ENCODE peak calls at places on chromosome 9, in ten cellular contexts. K, S, U, F, W, B, P, O, N and X are unnamed samples.

GRCh38 chr9:124551472-124552339 is 44.5 kb upstream of the NR5A1 start:
- DNase-seq in W (peak), F (peak), B (peak), U (peak), N (peak), S (peak), K (peak), P (peak), O (peak), X (peak)

GRCh38 chr9:1941989-1942388 is 73.2 kb upstream of the SMARCA2 start:
- DNase-seq in P (no peak), K (peak), F (no peak), B (no peak), U (no peak), N (peak), W (no peak), S (no peak), O (no peak), X (no peak)

GRCh38 chr9:80615964-80616363 is 1044.2 kb downstream of the TLE4 start:
- DNase-seq in P (no peak), F (no peak), S (no peak), N (no peak), O (no peak), B (no peak), U (peak), K (peak), W (no peak), X (no peak)

GRCh38 chr9:10050016-10050415 is 562.8 kb downstream of the PTPRD start:
- DNase-seq in N (no peak), F (no peak), W (no peak), S (no peak), O (no peak), U (no peak), B (no peak), P (no peak), K (no peak), X (no peak)

GRCh38 chr9:92295827-92296258 is 2.3 kb upstream of the IARS1 start:
- DNase-seq in N (no peak), S (no peak), W (no peak), O (peak), P (no peak), U (no peak), F (peak), B (no peak), K (no peak), X (peak)

GRCh38 chr9:121634800-121635261 is 16.6 kb upstream of the DAB2IP start:
- DNase-seq in U (no peak), P (peak), B (peak), N (peak), S (no peak), K (peak), O (peak), W (peak), F (peak), X (no peak)

GRCh38 chr9:16637218-16637617 is 233.3 kb downstream of the BNC2 start:
- DNase-seq in U (no peak), N (no peak), O (no peak), F (no peak), P (no peak), W (no peak), B (no peak), S (no peak), K (no peak), X (no peak)

GRCh38 chr9:69261636-69262035 is 63.4 kb upstream of the ENTREP1 start:
- DNase-seq in U (no peak), P (no peak), F (no peak), B (no peak), O (no peak), K (no peak), S (no peak), W (no peak), N (no peak), X (no peak)

GRCh38 chr9:121121582-121122087 is 46.9 kb downstream of the CNTRL start:
- DNase-seq in P (peak), W (peak), S (peak), O (peak), K (peak), N (peak), B (peak), U (peak), F (peak), X (peak)

GRCh38 chr9:132192728-132193127 is 30.9 kb downstream of the NTNG2 start:
- DNase-seq in N (no peak), O (no peak), S (no peak), P (no peak), B (no peak), U (peak), K (no peak), F (no peak), W (no peak), X (no peak)

GRCh38 chr9:71683598-71684235 is 84.6 kb downstream of the CEMIP2 start:
- DNase-seq in P (no peak), N (peak), U (no peak), B (no peak), K (peak), W (peak), S (no peak), O (no peak), F (peak), X (no peak)

GRCh38 chr9:129849901-129850300 is 14.6 kb downstream of the USP20 start:
- DNase-seq in F (no peak), U (no peak), B (no peak), S (no peak), P (no peak), N (peak), K (peak), O (no peak), W (no peak), X (no peak)

GRCh38 chr9:16680965-16681658 is 189.4 kb downstream of the BNC2 start:
- DNase-seq in S (no peak), B (no peak), P (no peak), O (no peak), W (no peak), U (no peak), K (peak), N (no peak), F (no peak), X (no peak)

GRCh38 chr9:21576331-21577189 is 94.4 kb upstream of the IFNE start:
- DNase-seq in U (peak), P (no peak), K (peak), N (peak), F (peak), O (peak), W (peak), B (peak), S (no peak), X (no peak)

GRCh38 chr9:125701351-125701750 is 5.7 kb downstream of the MAPKAP1 start:
- DNase-seq in K (peak), S (no peak), W (no peak), B (no peak), P (no peak), O (no peak), F (peak), U (no peak), N (no peak), X (no peak)
- H3K4me3 ChIP-seq in K (no peak), S (no peak), W (no peak), B (no peak), P (no peak), O (no peak), F (no peak), U (no peak), N (no peak), X (no peak)

GRCh38 chr9:128094166-128094949 is 26.3 kb downstream of the SLC25A25 start:
- DNase-seq in U (peak), W (peak), P (peak), N (peak), S (peak), B (no peak), K (peak), O (peak), F (peak), X (peak)
- H3K4me3 ChIP-seq in U (peak), W (no peak), P (no peak), N (peak), S (peak), B (no peak), K (no peak), O (no peak), F (peak), X (no peak)

GRCh38 chr9:130930804-130931349 is 8.2 kb downstream of the FIBCD1 start:
- DNase-seq in K (no peak), S (no peak), F (no peak), O (no peak), N (no peak), B (no peak), P (no peak), W (no peak), U (no peak), X (no peak)

GRCh38 chr9:130929571-130930022 is 9.4 kb downstream of the FIBCD1 start:
- DNase-seq in B (no peak), S (no peak), P (no peak), K (no peak), N (no peak), U (no peak), F (no peak), O (no peak), W (no peak), X (no peak)

GRCh38 chr9:130927338-130927737 is 11.7 kb downstream of the FIBCD1 start:
- DNase-seq in P (no peak), N (no peak), S (no peak), O (no peak), F (peak), B (no peak), U (no peak), W (no peak), K (no peak), X (no peak)

GRCh38 chr9:130930132-130930803 is 8.8 kb downstream of the FIBCD1 start:
- DNase-seq in B (no peak), F (no peak), O (no peak), N (no peak), P (no peak), U (no peak), W (no peak), K (no peak), S (no peak), X (no peak)

GRCh38 chr9:130927995-130928900 is 10.8 kb downstream of the FIBCD1 start:
- DNase-seq in O (no peak), B (peak), K (peak), U (no peak), N (peak), P (peak), F (peak), W (no peak), S (peak), X (no peak)
- H3K4me3 ChIP-seq in O (no peak), B (no peak), K (no peak), U (no peak), N (no peak), P (peak), F (peak), W (no peak), S (no peak), X (no peak)

GRCh38 chr9:33155393-33155792 is 11.7 kb downstream of the B4GALT1 start:
- DNase-seq in N (no peak), F (peak), K (no peak), U (no peak), S (no peak), P (no peak), O (no peak), B (no peak), W (no peak), X (no peak)

GRCh38 chr9:33153666-33154065 is 13.5 kb downstream of the B4GALT1 start:
- DNase-seq in S (no peak), W (no peak), O (no peak), F (no peak), N (no peak), U (no peak), K (no peak), P (no peak), B (no peak), X (no peak)

GRCh38 chr9:33153001-33153400 is 14.1 kb downstream of the B4GALT1 start:
- DNase-seq in W (no peak), K (no peak), U (no peak), N (no peak), P (no peak), O (no peak), F (no peak), B (no peak), S (no peak), X (no peak)

GRCh38 chr9:33151601-33152000 is 15.5 kb downstream of the B4GALT1 start:
- DNase-seq in N (no peak), P (no peak), B (no peak), W (no peak), K (no peak), S (no peak), U (no peak), F (no peak), O (no peak), X (no peak)

DNA sequence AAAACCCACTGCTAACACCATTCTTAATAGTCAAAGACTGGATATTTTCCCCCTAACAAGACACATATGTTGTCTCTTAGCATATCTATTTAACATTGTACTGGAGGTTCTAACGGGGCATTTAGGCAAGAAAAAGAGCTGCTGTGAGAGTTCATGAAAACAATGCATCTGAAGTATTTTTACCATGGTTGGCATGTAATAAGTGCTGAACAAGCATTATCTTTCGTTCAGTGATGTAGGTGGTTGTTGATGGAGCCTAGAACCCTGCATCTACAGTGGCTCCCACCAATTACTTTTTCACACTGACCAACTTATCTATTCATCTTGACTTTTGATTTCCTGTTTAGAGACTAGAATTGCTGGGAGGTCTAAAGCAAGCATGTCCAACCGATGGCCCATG is 12.8 kb downstream of the B4GALT1 start:
- DNase-seq in K (no peak), F (no peak), U (no peak), W (no peak), S (no peak), P (no peak), B (no peak), O (no peak), N (no peak), X (no peak)
- H3K4me3 ChIP-seq in K (no peak), F (no peak), U (no peak), W (no peak), S (no peak), P (no peak), B (no peak), O (no peak), N (no peak), X (no peak)

GRCh38 chr9:127968717-127969383 is 11.9 kb downstream of the EEIG1 start:
- DNase-seq in P (peak), K (peak), F (peak), B (no peak), O (no peak), N (peak), U (peak), S (peak), W (no peak), X (no peak)
- H3K4me3 ChIP-seq in P (peak), K (no peak), F (no peak), B (no peak), O (no peak), N (no peak), U (no peak), S (peak), W (no peak), X (no peak)